ENCODE peak calls at places on chromosomes 4 and X, in nine cellular contexts. O, Z, Q, V, G, P, M, J and K are unnamed samples.

GRCh38 chr4:118682928-118683327 is 2.3 kb upstream of the METTL14 start:
- DNase-seq in O (peak; percentile 48), Z (no peak), Q (peak; percentile 11), V (no peak), G (no peak), P (peak; percentile 64), M (no peak), J (no peak), K (no peak)

GRCh38 chr4:119284876-119285611 is 36.9 kb downstream of the FABP2 start:
- DNase-seq in O (no peak), Z (no peak), Q (peak; percentile 11), V (no peak), G (no peak), P (peak; percentile 52), M (no peak), J (no peak), K (no peak)

GRCh38 chr4:151055539-151055938 is 40.5 kb upstream of the LRBA start:
- DNase-seq in O (no peak), Z (no peak), Q (no peak), V (no peak), G (no peak), P (peak; percentile 4), M (no peak), J (no peak), K (no peak)

GRCh38 chr4:185792384-185793146 is 19.4 kb downstream of the SORBS2 start:
- DNase-seq in O (no peak), Z (no peak), Q (peak; percentile 18), V (no peak), G (no peak), P (peak; percentile 92), M (no peak), J (no peak), K (no peak)

GRCh38 chr4:137644201-137644600 is 111.9 kb upstream of the PCDH18 start:
- DNase-seq in O (no peak), Z (no peak), Q (no peak), V (no peak), G (no peak), P (no peak), M (no peak), J (no peak), K (no peak)

GRCh38 chrX:104342065-104342464 is 87.3 kb upstream of the ESX1 start:
- DNase-seq in O (no peak), Z (no peak), Q (no peak), V (no peak), G (no peak), P (no peak), M (no peak), J (no peak), K (no peak)

GRCh38 chrX:49977319-49978090 is 55.1 kb downstream of the CLCN5 start:
- DNase-seq in O (peak; percentile 62), Z (no peak), Q (no peak), V (no peak), G (no peak), P (no peak), M (no peak), J (no peak), K (no peak)

GRCh38 chr4:171588146-171588545 is 225.1 kb upstream of the GALNTL6 start:
- DNase-seq in O (no peak), Z (no peak), Q (no peak), V (no peak), G (no peak), P (peak; percentile 32), M (no peak), J (no peak), K (no peak)